ENCODE peak calls at places on chromosomes 6 and 20, in six cellular contexts. One of them, this sample, is unnamed.

GRCh38 chr6:63504777-63505384 is 67.4 kb upstream of the LOC128125822 start:
- DNase-seq in iris pigment epithelial cell: no peak
- DNase-seq in NCI-H1092: no peak
- DNase-seq in D341Med: no peak
- DNase-seq in memory B cell: no peak
- DNase-seq in MM.1S: peak; percentile 7
- DNase-seq in this sample: no peak

GRCh38 chr6:143721642-143722041 is 43.9 kb downstream of the PHACTR2 start:
- DNase-seq in D341Med: no peak
- DNase-seq in NCI-H1092: no peak
- DNase-seq in iris pigment epithelial cell: no peak
- DNase-seq in MM.1S: no peak
- DNase-seq in memory B cell: no peak
- DNase-seq in this sample: no peak

GRCh38 chr20:12673352-12673751 is 335.4 kb upstream of the SPTLC3 start:
- DNase-seq in NCI-H1092: no peak
- DNase-seq in D341Med: no peak
- DNase-seq in MM.1S: no peak
- DNase-seq in memory B cell: no peak
- DNase-seq in iris pigment epithelial cell: no peak
- DNase-seq in this sample: no peak

GRCh38 chr6:3797231-3798200 is 46.0 kb upstream of the PXDC1 start:
- DNase-seq in memory B cell: no peak
- DNase-seq in NCI-H1092: no peak
- DNase-seq in iris pigment epithelial cell: peak; percentile 87
- DNase-seq in MM.1S: no peak
- DNase-seq in D341Med: no peak
- DNase-seq in this sample: no peak

GRCh38 chr20:32285621-32286334 is 8.3 kb downstream of the KIF3B start:
- DNase-seq in MM.1S: peak; percentile 64
- DNase-seq in D341Med: no peak
- DNase-seq in NCI-H1092: no peak
- DNase-seq in memory B cell: peak; percentile 14
- DNase-seq in iris pigment epithelial cell: peak; percentile 36
- DNase-seq in this sample: no peak

GRCh38 chr6:47144306-47144705 is 102.2 kb upstream of the ADGRF1 start:
- DNase-seq in NCI-H1092: no peak
- DNase-seq in D341Med: no peak
- DNase-seq in memory B cell: no peak
- DNase-seq in iris pigment epithelial cell: peak; percentile 95
- DNase-seq in MM.1S: no peak
- DNase-seq in this sample: no peak

GRCh38 chr20:59770270-59770669 is 163.2 kb downstream of the SYCP2 start:
- DNase-seq in D341Med: no peak
- DNase-seq in MM.1S: no peak
- DNase-seq in memory B cell: no peak
- DNase-seq in NCI-H1092: no peak
- DNase-seq in iris pigment epithelial cell: no peak
- DNase-seq in this sample: no peak

GRCh38 chr20:42277203-42277602 is 659.0 kb upstream of the CHD6 start:
- DNase-seq in iris pigment epithelial cell: no peak
- DNase-seq in memory B cell: no peak
- DNase-seq in D341Med: no peak
- DNase-seq in MM.1S: no peak
- DNase-seq in NCI-H1092: peak; percentile 76
- DNase-seq in this sample: peak; percentile 55

GRCh38 chr6:40352006-40352405 is 235.2 kb downstream of the LRFN2 start:
- DNase-seq in iris pigment epithelial cell: no peak
- DNase-seq in MM.1S: no peak
- DNase-seq in D341Med: no peak
- DNase-seq in memory B cell: no peak
- DNase-seq in NCI-H1092: no peak
- DNase-seq in this sample: no peak

GRCh38 chr6:159107451-159108260 is 61.5 kb upstream of the FNDC1 start:
- DNase-seq in NCI-H1092: no peak
- DNase-seq in iris pigment epithelial cell: no peak
- DNase-seq in D341Med: no peak
- DNase-seq in memory B cell: peak; percentile 72
- DNase-seq in MM.1S: peak; percentile 51
- DNase-seq in this sample: no peak

GRCh38 chr6:11710221-11710836 is 68.3 kb downstream of the ADTRP start:
- DNase-seq in NCI-H1092: no peak
- DNase-seq in MM.1S: no peak
- DNase-seq in iris pigment epithelial cell: peak; percentile 9
- DNase-seq in memory B cell: no peak
- DNase-seq in D341Med: no peak
- DNase-seq in this sample: no peak

GRCh38 chr6:170388113-170388512 is 81.6 kb downstream of the FAM120B start:
- DNase-seq in memory B cell: no peak
- DNase-seq in iris pigment epithelial cell: peak; percentile 91
- DNase-seq in D341Med: no peak
- DNase-seq in NCI-H1092: no peak
- DNase-seq in MM.1S: no peak
- DNase-seq in this sample: no peak

This sample was measured in NCI-H1417 treated with DMSO at 0.1 percent for 48 hours.